ENCODE peak calls at places on chromosomes 3 and 15, in six cellular contexts. One of them, this sample, is unnamed.

GRCh38 chr15:44788748-44789147 is 52.4 kb downstream of the TRIM69 start:
- DNase-seq in tibial artery: no peak
- DNase-seq in NB4: no peak
- DNase-seq in HCT116: no peak
- DNase-seq in lower lobe of right lung: no peak
- DNase-seq in foreskin fibroblast: no peak
- DNase-seq in this sample: no peak

GRCh38 chr15:77696006-77696631 is 63.4 kb upstream of the LINGO1 start:
- DNase-seq in tibial artery: no peak
- DNase-seq in NB4: no peak
- DNase-seq in HCT116: no peak
- DNase-seq in lower lobe of right lung: no peak
- DNase-seq in foreskin fibroblast: no peak
- DNase-seq in this sample: no peak

GRCh38 chr3:68007621-68008226 is 353.3 kb upstream of the SUCLG2 start:
- DNase-seq in tibial artery: no peak
- DNase-seq in NB4: no peak
- DNase-seq in HCT116: no peak
- DNase-seq in lower lobe of right lung: no peak
- DNase-seq in foreskin fibroblast: no peak
- DNase-seq in this sample: no peak

GRCh38 chr3:140219161-140219745 is 284.3 kb downstream of the CLSTN2 start:
- DNase-seq in tibial artery: no peak
- DNase-seq in NB4: no peak
- DNase-seq in HCT116: no peak
- DNase-seq in lower lobe of right lung: no peak
- DNase-seq in foreskin fibroblast: no peak
- DNase-seq in this sample: no peak

GRCh38 chr3:125512135-125512920 is 7.7 kb downstream of the SNX4 start:
- DNase-seq in tibial artery: no peak
- DNase-seq in NB4: no peak
- DNase-seq in HCT116: peak; percentile 3
- DNase-seq in lower lobe of right lung: no peak
- DNase-seq in foreskin fibroblast: no peak
- DNase-seq in this sample: peak; percentile 65

GRCh38 chr15:44956388-44956787 is at the start of gene TERB2:
- DNase-seq in tibial artery: no peak
- DNase-seq in NB4: no peak
- DNase-seq in HCT116: no peak
- DNase-seq in lower lobe of right lung: no peak
- DNase-seq in foreskin fibroblast: no peak
- DNase-seq in this sample: no peak

GRCh38 chr3:196837819-196838420 is 29.8 kb upstream of the SENP5 start:
- DNase-seq in tibial artery: peak; percentile 77
- DNase-seq in NB4: peak; percentile 78
- DNase-seq in HCT116: peak; percentile 31
- DNase-seq in lower lobe of right lung: peak; percentile 68
- DNase-seq in foreskin fibroblast: peak; percentile 32
- DNase-seq in this sample: peak; percentile 74

GRCh38 chr3:188840290-188840689 is 331.5 kb upstream of the TPRG1 start:
- DNase-seq in tibial artery: no peak
- DNase-seq in NB4: no peak
- DNase-seq in HCT116: no peak
- DNase-seq in lower lobe of right lung: no peak
- DNase-seq in foreskin fibroblast: no peak
- DNase-seq in this sample: no peak

GRCh38 chr3:1528621-1529020 is 435.8 kb downstream of the CNTN6 start:
- DNase-seq in tibial artery: no peak
- DNase-seq in NB4: no peak
- DNase-seq in HCT116: no peak
- DNase-seq in lower lobe of right lung: no peak
- DNase-seq in foreskin fibroblast: no peak
- DNase-seq in this sample: no peak

GRCh38 chr15:63979227-63979793 is 67.0 kb downstream of the DAPK2 start:
- DNase-seq in tibial artery: no peak
- DNase-seq in NB4: no peak
- DNase-seq in HCT116: no peak
- DNase-seq in lower lobe of right lung: no peak
- DNase-seq in foreskin fibroblast: no peak
- DNase-seq in this sample: no peak

GRCh38 chr3:139202226-139202958 is 141.4 kb upstream of the MRPS22 start:
- DNase-seq in tibial artery: no peak
- DNase-seq in NB4: peak; percentile 78
- DNase-seq in HCT116: peak; percentile 54
- DNase-seq in lower lobe of right lung: no peak
- DNase-seq in foreskin fibroblast: no peak
- DNase-seq in this sample: no peak

GRCh38 chr3:107899996-107900651 is 190.7 kb downstream of the CD47 start:
- DNase-seq in tibial artery: no peak
- DNase-seq in NB4: no peak
- DNase-seq in HCT116: no peak
- DNase-seq in lower lobe of right lung: no peak
- DNase-seq in foreskin fibroblast: no peak
- DNase-seq in this sample: peak; percentile 16

GRCh38 chr3:152964901-152965609 is 130.1 kb downstream of the P2RY1 start:
- DNase-seq in tibial artery: no peak
- DNase-seq in NB4: no peak
- DNase-seq in HCT116: no peak
- DNase-seq in lower lobe of right lung: no peak
- DNase-seq in foreskin fibroblast: no peak
- DNase-seq in this sample: no peak

GRCh38 chr3:58052373-58053273 is 44.4 kb downstream of the FLNB start:
- DNase-seq in tibial artery: peak; percentile 92
- DNase-seq in NB4: peak; percentile 83
- DNase-seq in HCT116: peak; percentile 94
- DNase-seq in lower lobe of right lung: no peak
- DNase-seq in foreskin fibroblast: peak; percentile 92
- DNase-seq in this sample: peak; percentile 95

GRCh38 chr3:125129512-125129962 is 73.7 kb upstream of the HEG1 start:
- DNase-seq in tibial artery: peak; percentile 86
- DNase-seq in NB4: peak; percentile 34
- DNase-seq in HCT116: no peak
- DNase-seq in lower lobe of right lung: no peak
- DNase-seq in foreskin fibroblast: peak; percentile 96
- DNase-seq in this sample: peak; percentile 93

GRCh38 chr15:53498996-53499395 is 260.5 kb downstream of the WDR72 start:
- DNase-seq in tibial artery: no peak
- DNase-seq in NB4: no peak
- DNase-seq in HCT116: no peak
- DNase-seq in lower lobe of right lung: no peak
- DNase-seq in foreskin fibroblast: no peak
- DNase-seq in this sample: no peak

GRCh38 chr3:124787490-124788195 is 57.4 kb downstream of the UMPS start:
- DNase-seq in tibial artery: no peak
- DNase-seq in NB4: no peak
- DNase-seq in HCT116: no peak
- DNase-seq in lower lobe of right lung: no peak
- DNase-seq in foreskin fibroblast: no peak
- DNase-seq in this sample: peak; percentile 27

GRCh38 chr3:133254151-133254550 is 145.7 kb upstream of the BFSP2 start:
- DNase-seq in tibial artery: no peak
- DNase-seq in NB4: no peak
- DNase-seq in HCT116: no peak
- DNase-seq in lower lobe of right lung: no peak
- DNase-seq in foreskin fibroblast: no peak
- DNase-seq in this sample: no peak

GRCh38 chr15:85581495-85581894 is 201.1 kb downstream of the AKAP13 start:
- DNase-seq in tibial artery: peak; percentile 85
- DNase-seq in NB4: no peak
- DNase-seq in HCT116: no peak
- DNase-seq in lower lobe of right lung: peak; percentile 71
- DNase-seq in foreskin fibroblast: no peak
- DNase-seq in this sample: peak; percentile 68
- H3K4me3 ChIP-seq in tibial artery: peak overlapping the region; percentile 34
- H3K4me3 ChIP-seq in NB4: no peak overlapping the region
- H3K4me3 ChIP-seq in HCT116: no peak overlapping the region
- H3K4me3 ChIP-seq in lower lobe of right lung: peak overlapping the region; percentile 57
- H3K4me3 ChIP-seq in foreskin fibroblast: no peak overlapping the region
- H3K4me3 ChIP-seq in this sample: no peak overlapping the region

DNA sequence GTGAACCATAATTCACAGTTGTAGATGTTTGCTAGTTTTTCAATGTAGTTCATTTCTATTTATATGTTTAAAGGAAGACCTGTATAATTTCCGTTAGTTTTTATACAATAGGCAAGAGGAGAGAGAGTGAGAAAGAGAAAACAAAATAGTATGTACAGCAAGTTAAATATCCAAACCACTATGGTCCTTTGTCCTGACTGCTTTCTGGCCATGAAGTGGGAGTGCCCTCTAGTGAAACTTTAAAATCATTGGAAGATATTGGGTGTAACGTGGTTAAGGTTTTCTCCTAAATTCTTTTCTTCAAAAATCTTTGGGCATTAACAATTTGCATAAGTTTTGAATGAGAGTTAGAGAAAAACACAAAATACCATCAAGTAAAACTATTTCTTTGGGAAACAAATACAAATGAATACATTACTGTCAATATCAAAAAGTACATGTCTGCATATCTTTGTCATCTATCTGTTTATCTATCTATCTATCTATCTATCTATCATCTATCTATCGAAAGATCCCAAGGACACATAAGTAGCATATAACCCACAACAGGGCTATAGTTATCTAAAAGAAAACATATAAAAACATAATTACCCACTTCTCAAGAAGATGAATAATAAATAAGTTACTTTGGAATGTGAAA is 534.6 kb upstream of the ATP11B start:
- DNase-seq in tibial artery: no peak
- DNase-seq in NB4: peak; percentile 35
- DNase-seq in HCT116: peak; percentile 31
- DNase-seq in lower lobe of right lung: no peak
- DNase-seq in foreskin fibroblast: no peak
- DNase-seq in this sample: peak; percentile 42
- TF ChIP-seq CTCF in tibial artery: peak; percentile 10
- TF ChIP-seq CTCF in NB4: peak; percentile 15
- TF ChIP-seq CTCF in HCT116: peak; percentile 68
- TF ChIP-seq CTCF in lower lobe of right lung: peak; percentile 45
- TF ChIP-seq CTCF in foreskin fibroblast: no peak
- TF ChIP-seq CTCF in this sample: peak; percentile 42

GRCh38 chr15:70328137-70329115 is 230.7 kb upstream of the TLE3 start:
- DNase-seq in tibial artery: peak; percentile 84
- DNase-seq in NB4: peak; percentile 83
- DNase-seq in HCT116: no peak
- DNase-seq in lower lobe of right lung: no peak
- DNase-seq in foreskin fibroblast: no peak
- DNase-seq in this sample: peak; percentile 82
- H3K4me3 ChIP-seq in tibial artery: no peak overlapping the region
- H3K4me3 ChIP-seq in NB4: no peak overlapping the region
- H3K4me3 ChIP-seq in HCT116: no peak overlapping the region
- H3K4me3 ChIP-seq in lower lobe of right lung: no peak overlapping the region
- H3K4me3 ChIP-seq in foreskin fibroblast: no peak overlapping the region
- H3K4me3 ChIP-seq in this sample: peak overlapping the region; percentile 4

GRCh38 chr3:187066228-187066995 is 72.9 kb downstream of the RPL39L start:
- DNase-seq in tibial artery: no peak
- DNase-seq in NB4: peak; percentile 65
- DNase-seq in HCT116: peak; percentile 47
- DNase-seq in lower lobe of right lung: no peak
- DNase-seq in foreskin fibroblast: no peak
- DNase-seq in this sample: peak; percentile 31

GRCh38 chr3:187064210-187065115 is 74.8 kb downstream of the RPL39L start:
- DNase-seq in tibial artery: no peak
- DNase-seq in NB4: peak; percentile 62
- DNase-seq in HCT116: no peak
- DNase-seq in lower lobe of right lung: no peak
- DNase-seq in foreskin fibroblast: peak; percentile 51
- DNase-seq in this sample: peak; percentile 61

GRCh38 chr3:187062526-187063177 is 76.6 kb downstream of the RPL39L start:
- DNase-seq in tibial artery: no peak
- DNase-seq in NB4: peak; percentile 54
- DNase-seq in HCT116: no peak
- DNase-seq in lower lobe of right lung: no peak
- DNase-seq in foreskin fibroblast: peak; percentile 51
- DNase-seq in this sample: peak; percentile 91

GRCh38 chr3:187061748-187062147 is 77.5 kb downstream of the RPL39L start:
- DNase-seq in tibial artery: no peak
- DNase-seq in NB4: no peak
- DNase-seq in HCT116: no peak
- DNase-seq in lower lobe of right lung: no peak
- DNase-seq in foreskin fibroblast: no peak
- DNase-seq in this sample: no peak

DNA sequence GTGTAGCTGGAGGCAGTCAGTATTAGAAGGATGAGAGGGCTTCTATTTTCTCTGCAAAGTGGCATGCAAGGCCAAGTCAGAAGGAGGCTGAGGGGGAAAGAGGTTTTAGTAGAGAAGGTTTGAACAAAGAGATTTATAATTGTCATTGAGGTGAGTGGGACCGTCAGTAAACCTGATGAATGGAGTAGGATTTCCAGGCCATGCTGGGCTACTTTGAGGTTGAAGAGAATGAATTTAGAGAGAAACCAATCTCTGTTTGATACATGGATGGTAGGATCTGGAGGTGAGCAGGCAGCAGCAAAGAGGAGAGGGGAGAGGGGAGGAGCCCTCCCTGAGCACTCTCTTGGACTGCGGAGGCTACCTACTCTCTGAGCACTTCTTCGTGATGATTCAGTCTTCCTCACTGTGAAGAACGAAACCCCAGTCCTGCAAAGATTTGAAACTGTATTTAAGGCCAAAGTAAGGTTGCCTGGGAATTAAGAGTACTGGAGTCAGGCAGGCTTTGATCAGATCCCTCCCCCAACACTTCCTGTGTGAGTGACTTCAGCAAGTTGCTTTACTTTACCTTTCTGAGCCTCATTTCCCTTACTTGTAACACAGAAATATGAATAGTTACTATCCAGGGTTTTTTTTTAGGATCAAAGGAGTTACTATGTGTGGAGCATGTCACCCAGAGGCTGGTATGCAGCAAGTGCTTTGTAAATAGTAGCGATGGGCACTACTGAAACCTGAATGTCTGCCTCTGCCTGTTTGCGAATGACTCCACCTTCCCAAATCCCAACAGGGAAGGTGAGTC is 75.8 kb downstream of the RPL39L start:
- DNase-seq in tibial artery: no peak
- DNase-seq in NB4: peak; percentile 20
- DNase-seq in HCT116: no peak
- DNase-seq in lower lobe of right lung: no peak
- DNase-seq in foreskin fibroblast: no peak
- DNase-seq in this sample: no peak
- TF ChIP-seq CTCF in tibial artery: no peak
- TF ChIP-seq CTCF in NB4: no peak
- TF ChIP-seq CTCF in HCT116: no peak
- TF ChIP-seq CTCF in lower lobe of right lung: no peak
- TF ChIP-seq CTCF in foreskin fibroblast: no peak
- TF ChIP-seq CTCF in this sample: no peak

GRCh38 chr15:101148166-101148880 is 103.5 kb downstream of the CHSY1 start:
- DNase-seq in tibial artery: peak; percentile 44
- DNase-seq in NB4: peak; percentile 73
- DNase-seq in HCT116: no peak
- DNase-seq in lower lobe of right lung: peak; percentile 28
- DNase-seq in foreskin fibroblast: no peak
- DNase-seq in this sample: no peak
- H3K4me3 ChIP-seq in tibial artery: no peak overlapping the region
- H3K4me3 ChIP-seq in NB4: no peak overlapping the region
- H3K4me3 ChIP-seq in HCT116: no peak overlapping the region
- H3K4me3 ChIP-seq in lower lobe of right lung: no peak overlapping the region
- H3K4me3 ChIP-seq in foreskin fibroblast: no peak overlapping the region
- H3K4me3 ChIP-seq in this sample: no peak overlapping the region

This sample was measured in fibroblast of pulmonary artery.